ENCODE peak calls at places on chromosomes 2 and 18, in nine cellular contexts. J is psoas muscle, Q is upper lobe of left lung, B is HepG2, V is colonic mucosa, M is spleen, X is HCT116, I is tibial nerve, S is IMR-90. Z is an unnamed sample. For H3K27me3, the result is how much of the 10 kb centered on the place peaks cover.

GRCh38 chr18:22524783-22525182 is 107.1 kb upstream of the CTAGE1 start:
- DNase-seq in J (no peak), Q (no peak), B (no peak), V (no peak), M (no peak), X (no peak), I (no peak), S (peak), Z (no peak)

GRCh38 chr18:68102117-68102516 is 585.6 kb upstream of the DSEL start:
- DNase-seq in J (no peak), Q (no peak), B (no peak), V (no peak), M (no peak), X (no peak), I (no peak), S (peak), Z (no peak)

GRCh38 chr18:57331718-57332117 is 20.6 kb upstream of the ST8SIA3 start:
- DNase-seq in J (no peak), Q (no peak), B (no peak), V (no peak), M (no peak), X (no peak), I (no peak), S (no peak), Z (no peak)

GRCh38 chr2:129895061-129895460 is 84.4 kb upstream of the RAB6C start:
- DNase-seq in J (no peak), Q (no peak), B (no peak), V (no peak), M (no peak), X (no peak), I (no peak), S (no peak), Z (no peak)

GRCh38 chr2:30436859-30437435 is 10.1 kb upstream of the LCLAT1 start:
- DNase-seq in J (no peak), Q (no peak), B (no peak), V (no peak), M (no peak), X (no peak), I (no peak), S (no peak), Z (no peak)

GRCh38 chr2:231800493-231801091 is 14.3 kb downstream of the COPS7B start:
- DNase-seq in J (no peak), Q (peak), B (peak), V (peak), M (no peak), X (peak), I (no peak), S (peak), Z (peak)

GRCh38 chr18:63785031-63785430 is 9.8 kb downstream of the SERPINB7 start:
- DNase-seq in J (no peak), Q (no peak), B (no peak), V (no peak), M (no peak), X (no peak), I (no peak), S (no peak), Z (no peak)

GRCh38 chr2:109663721-109664120 is 49.6 kb downstream of the SOWAHC start:
- DNase-seq in J (peak), Q (no peak), B (peak), V (peak), M (no peak), X (no peak), I (peak), S (peak), Z (no peak)

GRCh38 chr2:23566236-23567142 is 181.5 kb downstream of the KLHL29 start:
- DNase-seq in J (no peak), Q (no peak), B (peak), V (no peak), M (no peak), X (no peak), I (no peak), S (peak), Z (no peak)

GRCh38 chr2:3487432-3487831 is 31.9 kb downstream of the ADI1 start:
- DNase-seq in J (peak), Q (no peak), B (no peak), V (no peak), M (peak), X (no peak), I (no peak), S (no peak), Z (no peak)

GRCh38 chr18:28916436-28916835 is 739.5 kb upstream of the CDH2 start:
- DNase-seq in J (no peak), Q (no peak), B (no peak), V (no peak), M (no peak), X (no peak), I (no peak), S (no peak), Z (no peak)

GRCh38 chr18:56459451-56459777 is 179.0 kb downstream of the TXNL1 start:
- DNase-seq in J (no peak), Q (no peak), B (no peak), V (no peak), M (no peak), X (no peak), I (no peak), S (no peak), Z (no peak)

GRCh38 chr2:241931976-241932894 is 62.7 kb downstream of the RTP5 start:
- DNase-seq in J (no peak), Q (peak), B (no peak), V (no peak), M (no peak), X (no peak), I (no peak), S (no peak), Z (no peak)

GRCh38 chr18:49591775-49592174 is 29.9 kb downstream of the LIPG start:
- DNase-seq in J (no peak), Q (no peak), B (no peak), V (peak), M (no peak), X (no peak), I (no peak), S (no peak), Z (no peak)

GRCh38 chr18:68409585-68409984 is 305.3 kb downstream of the TMX3 start:
- DNase-seq in J (no peak), Q (no peak), B (no peak), V (no peak), M (no peak), X (no peak), I (no peak), S (no peak), Z (no peak)

GRCh38 chr2:128589681-128590080 is 271.0 kb upstream of the HS6ST1 start:
- DNase-seq in J (no peak), Q (no peak), B (no peak), V (no peak), M (no peak), X (no peak), I (no peak), S (no peak), Z (no peak)

GRCh38 chr2:166332049-166332448 is 43.7 kb downstream of the SCN9A start:
- DNase-seq in J (no peak), Q (no peak), B (no peak), V (no peak), M (no peak), X (no peak), I (no peak), S (no peak), Z (no peak)

GRCh38 chr2:95046371-95047112 is 21.0 kb downstream of the MAL start:
- DNase-seq in J (no peak), Q (no peak), B (no peak), V (no peak), M (peak), X (no peak), I (no peak), S (no peak), Z (no peak)

GRCh38 chr2:142989276-142990204 is 112.1 kb downstream of the KYNU start:
- DNase-seq in J (no peak), Q (no peak), B (peak), V (no peak), M (no peak), X (peak), I (no peak), S (peak), Z (no peak)

GRCh38 chr2:203040966-203041521 is 26.4 kb downstream of the NBEAL1 start:
- DNase-seq in J (no peak), Q (no peak), B (peak), V (peak), M (no peak), X (no peak), I (no peak), S (no peak), Z (no peak)

GRCh38 chr2:157875720-157876065 is 437 bp downstream of the ACVR1 start:
- DNase-seq in J (no peak), Q (peak), B (peak), V (peak), M (peak), X (no peak), I (peak), S (no peak), Z (peak)

GRCh38 chr2:239326831-239327535 is 73.8 kb downstream of the HDAC4 start:
- DNase-seq in J (peak), Q (no peak), B (no peak), V (peak), M (no peak), X (no peak), I (no peak), S (peak), Z (peak)

GRCh38 chr2:177771191-177771590 is 301.4 kb downstream of the PDE11A start:
- DNase-seq in J (no peak), Q (no peak), B (peak), V (no peak), M (no peak), X (peak), I (no peak), S (no peak), Z (no peak)

GRCh38 chr2:109724533-109725460 is 69.3 kb upstream of the RGPD5 start:
- DNase-seq in J (no peak), Q (no peak), B (no peak), V (peak), M (peak), X (no peak), I (no peak), S (no peak), Z (no peak)

GRCh38 chr2:239911630-239912071 is 113.5 kb downstream of the NDUFA10 start:
- DNase-seq in J (no peak), Q (no peak), B (no peak), V (no peak), M (peak), X (no peak), I (peak), S (no peak), Z (no peak)

GRCh38 chr2:68237976-68238580 is 14.3 kb downstream of the PPP3R1 start:
- DNase-seq in J (no peak), Q (no peak), B (no peak), V (no peak), M (no peak), X (no peak), I (no peak), S (no peak), Z (no peak)

GRCh38 chr2:87401726-87402345 is 346.1 kb upstream of the PLGLB2 start:
- DNase-seq in J (no peak), Q (no peak), B (no peak), V (no peak), M (no peak), X (no peak), I (no peak), S (no peak), Z (no peak)

GRCh38 chr2:156800781-156801366 is 364.7 kb downstream of the GPD2 start:
- DNase-seq in J (no peak), Q (no peak), B (no peak), V (no peak), M (no peak), X (no peak), I (no peak), S (no peak), Z (no peak)

GRCh38 chr2:239917128-239917956 is 107.8 kb downstream of the NDUFA10 start:
- DNase-seq in J (no peak), Q (no peak), B (no peak), V (peak), M (no peak), X (peak), I (no peak), S (no peak), Z (no peak)

GRCh38 chr2:119782308-119783027 is 22.7 kb downstream of the PTPN4 start:
- DNase-seq in J (no peak), Q (no peak), B (no peak), V (no peak), M (no peak), X (no peak), I (no peak), S (no peak), Z (no peak)

GRCh38 chr2:127847926-127848325 is 10.0 kb downstream of the POLR2D start:
- DNase-seq in J (no peak), Q (no peak), B (no peak), V (no peak), M (no peak), X (no peak), I (no peak), S (no peak), Z (no peak)

GRCh38 chr2:30662268-30663131 is 144.7 kb downstream of the CAPN13 start:
- DNase-seq in J (no peak), Q (no peak), B (no peak), V (peak), M (no peak), X (no peak), I (no peak), S (peak), Z (no peak)

GRCh38 chr2:37324786-37325624 is at the start of gene PRKD3:
- DNase-seq in J (peak), Q (peak), B (peak), V (peak), M (no peak), X (peak), I (peak), S (peak), Z (peak)

GRCh38 chr2:112835553-112836535 is 735 bp downstream of the IL1B start:
- DNase-seq in J (no peak), Q (no peak), B (no peak), V (no peak), M (no peak), X (no peak), I (no peak), S (no peak), Z (no peak)

DNA sequence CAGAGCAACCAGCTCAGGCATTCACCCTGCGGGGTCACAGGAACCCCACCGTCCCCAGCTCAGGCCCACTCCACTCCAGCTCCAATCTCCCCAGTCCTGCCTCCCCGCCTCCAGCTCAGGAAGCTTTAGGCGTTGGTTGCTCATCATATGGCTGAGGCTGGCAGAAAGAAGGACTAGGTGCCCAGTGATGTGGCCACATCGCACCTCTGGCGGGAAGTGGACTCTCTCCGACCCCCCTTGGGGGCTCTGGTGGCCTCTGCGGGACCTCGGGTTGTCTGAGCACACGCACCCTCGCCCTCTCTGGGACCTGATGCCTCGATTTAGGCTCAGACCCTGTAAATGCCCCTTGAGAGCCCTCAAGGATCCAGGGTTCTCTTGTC is 187.7 kb downstream of the ZFP36L2 start:
- DNase-seq in J (no peak), Q (no peak), B (no peak), V (no peak), M (peak), X (no peak), I (no peak), S (no peak), Z (no peak)
- H3K27ac ChIP-seq in J (no peak), Q (no peak), B (no peak), V (no peak), M (no peak), X (no peak), I (no peak), S (peak), Z (no peak)

GRCh38 chr18:79386547-79386946 is 9.2 kb upstream of the NFATC1 start:
- DNase-seq in J (no peak), Q (peak), B (no peak), V (no peak), M (peak), X (no peak), I (no peak), S (no peak), Z (no peak)

GRCh38 chr18:79384151-79384807 is 11.5 kb upstream of the NFATC1 start:
- DNase-seq in J (peak), Q (no peak), B (no peak), V (peak), M (peak), X (no peak), I (no peak), S (no peak), Z (no peak)

GRCh38 chr18:79384834-79385233 is 10.9 kb upstream of the NFATC1 start:
- DNase-seq in J (no peak), Q (no peak), B (no peak), V (no peak), M (peak), X (no peak), I (no peak), S (no peak), Z (no peak)

GRCh38 chr18:79385749-79386341 is 9.9 kb upstream of the NFATC1 start:
- DNase-seq in J (peak), Q (peak), B (no peak), V (no peak), M (peak), X (no peak), I (no peak), S (no peak), Z (no peak)

GRCh38 chr18:79385326-79385725 is 10.4 kb upstream of the NFATC1 start:
- DNase-seq in J (no peak), Q (no peak), B (no peak), V (no peak), M (peak), X (no peak), I (no peak), S (no peak), Z (no peak)
- H3K27me3 ChIP-seq in J (under half), Q (under half), B (half or more), V (under half), M (under half), X (under half), I (under half), S (under half), Z (under half)

GRCh38 chr2:65261676-65262075 is 34.0 kb downstream of the ACTR2 start:
- DNase-seq in J (no peak), Q (no peak), B (no peak), V (no peak), M (no peak), X (no peak), I (no peak), S (peak), Z (no peak)

GRCh38 chr2:65252640-65253039 is 25.0 kb downstream of the ACTR2 start:
- DNase-seq in J (no peak), Q (no peak), B (no peak), V (no peak), M (no peak), X (no peak), I (no peak), S (no peak), Z (no peak)

DNA sequence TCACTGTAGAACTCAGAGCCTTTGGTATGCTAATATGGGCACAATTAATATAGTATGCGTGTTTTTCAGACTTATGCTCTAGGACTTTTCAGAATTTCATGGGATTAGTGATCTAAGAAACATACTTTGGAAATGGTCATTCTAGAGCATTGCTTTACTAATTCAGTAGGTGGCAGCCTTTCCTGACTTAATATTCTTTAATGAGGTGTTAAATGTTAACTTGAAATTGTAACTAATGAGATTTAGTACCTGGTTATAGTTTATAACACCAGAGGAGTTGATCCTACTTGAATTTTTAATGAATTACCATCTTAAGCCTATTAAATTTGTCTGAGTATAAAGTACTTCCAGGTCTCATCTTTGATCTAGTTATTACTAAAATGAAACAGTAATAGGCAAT is 28.5 kb downstream of the ACTR2 start:
- DNase-seq in J (no peak), Q (no peak), B (no peak), V (no peak), M (no peak), X (no peak), I (no peak), S (no peak), Z (no peak)
- TF ChIP-seq CTCF in J (no peak), Q (no peak), B (peak), V (no peak), M (no peak), X (peak), I (no peak), S (peak), Z (no peak)

GRCh38 chr2:28809927-28810326 is 707 bp upstream of the SPDYA start:
- DNase-seq in J (no peak), Q (no peak), B (no peak), V (peak), M (no peak), X (no peak), I (no peak), S (no peak), Z (no peak)
- H3K27ac ChIP-seq in J (no peak), Q (no peak), B (no peak), V (no peak), M (peak), X (no peak), I (no peak), S (no peak), Z (no peak)

GRCh38 chr2:10075101-10075500 is 5.1 kb downstream of the CYS1 start:
- DNase-seq in J (no peak), Q (no peak), B (no peak), V (no peak), M (peak), X (no peak), I (no peak), S (no peak), Z (no peak)
- H3K27me3 ChIP-seq in J (under half), Q (under half), B (half or more), V (under half), M (under half), X (under half), I (under half), S (under half), Z (half or more)

GRCh38 chr2:226618875-226619605 is 180.6 kb downstream of the IRS1 start:
- DNase-seq in J (no peak), Q (no peak), B (peak), V (no peak), M (no peak), X (peak), I (no peak), S (peak), Z (no peak)

GRCh38 chr2:226623587-226624368 is 175.8 kb downstream of the IRS1 start:
- DNase-seq in J (no peak), Q (peak), B (no peak), V (no peak), M (no peak), X (no peak), I (no peak), S (no peak), Z (no peak)

GRCh38 chr2:226619707-226620106 is 179.9 kb downstream of the IRS1 start:
- DNase-seq in J (no peak), Q (no peak), B (no peak), V (no peak), M (no peak), X (no peak), I (no peak), S (no peak), Z (no peak)

GRCh38 chr2:226620176-226620575 is 179.4 kb downstream of the IRS1 start:
- DNase-seq in J (no peak), Q (no peak), B (no peak), V (no peak), M (no peak), X (no peak), I (no peak), S (no peak), Z (no peak)

GRCh38 chr2:226622484-226622883 is 177.1 kb downstream of the IRS1 start:
- DNase-seq in J (no peak), Q (no peak), B (peak), V (no peak), M (no peak), X (no peak), I (no peak), S (no peak), Z (no peak)
- TF ChIP-seq CTCF in J (peak), Q (no peak), B (peak), V (no peak), M (no peak), X (peak), I (no peak), S (no peak), Z (no peak)

GRCh38 chr18:58859935-58860334 is 4.7 kb upstream of the ZNF532 start:
- DNase-seq in J (no peak), Q (no peak), B (no peak), V (no peak), M (no peak), X (no peak), I (no peak), S (no peak), Z (no peak)
- H3K27ac ChIP-seq in J (peak), Q (peak), B (no peak), V (peak), M (peak), X (no peak), I (peak), S (peak), Z (no peak)

GRCh38 chr2:175027755-175028154 is 22.6 kb upstream of the CHN1 start:
- DNase-seq in J (no peak), Q (no peak), B (no peak), V (no peak), M (no peak), X (no peak), I (no peak), S (no peak), Z (no peak)
- H3K27me3 ChIP-seq in J (under half), Q (under half), B (under half), V (under half), M (under half), X (under half), I (under half), S (under half), Z (under half)

Z was measured in CD4-positive, alpha-beta T cell.